ENCODE peak calls at places on chromosomes 2 and 18, in six cellular contexts. S is trophoblast cell, K is H1, V is H9, A is neuronal stem cell, F is mesenchymal stem cell. N is an unnamed sample.

GRCh38 chr2:232928564-232929302 is 58.7 kb downstream of the SNORC start:
- DNase-seq in F (no peak), S (no peak), A (peak), K (peak), V (peak), N (no peak)

GRCh38 chr2:149729575-149729974 is 142.0 kb upstream of the MMADHC start:
- DNase-seq in F (no peak), K (no peak), S (no peak), V (no peak), A (no peak), N (no peak)

GRCh38 chr2:127102464-127103242 is 4.3 kb downstream of the BIN1 start:
- DNase-seq in K (no peak), A (no peak), V (peak), F (no peak), S (no peak), N (no peak)

GRCh38 chr2:102193074-102193473 is 6.3 kb downstream of the IL1RL2 start:
- DNase-seq in K (no peak), S (peak), A (no peak), V (no peak), F (no peak), N (peak)

GRCh38 chr2:190216829-190217228 is 102.8 kb downstream of the HIBCH start:
- DNase-seq in S (no peak), K (peak), F (no peak), V (peak), A (peak), N (no peak)

GRCh38 chr2:59449264-59449663 is 1104.2 kb downstream of the BCL11A start:
- DNase-seq in F (no peak), K (no peak), A (no peak), V (no peak), S (no peak), N (no peak)

GRCh38 chr18:37210781-37211180 is 354.8 kb downstream of the CELF4 start:
- DNase-seq in S (no peak), K (no peak), A (no peak), V (no peak), F (no peak), N (no peak)

GRCh38 chr2:105747997-105748396 is 3.3 kb downstream of the NCK2 start:
- DNase-seq in A (no peak), F (peak), K (no peak), S (no peak), V (no peak), N (peak)

GRCh38 chr2:177242136-177242987 is 22.2 kb downstream of the NFE2L2 start:
- DNase-seq in K (no peak), S (peak), V (no peak), A (no peak), F (peak), N (peak)

GRCh38 chr2:237763812-237764211 is 34.8 kb upstream of the RBM44 start:
- DNase-seq in V (no peak), S (no peak), F (no peak), A (no peak), K (peak), N (no peak)

GRCh38 chr2:216606551-216607527 is 26.4 kb upstream of the IGFBP2 start:
- DNase-seq in A (peak), V (peak), S (no peak), F (no peak), K (peak), N (no peak)

GRCh38 chr2:3399829-3400228 is 20.3 kb downstream of the TRAPPC12 start:
- DNase-seq in V (no peak), S (no peak), K (no peak), F (no peak), A (no peak), N (no peak)

GRCh38 chr18:76822510-76823165 is at the start of gene ZNF236:
- DNase-seq in V (peak), S (peak), K (peak), A (peak), F (peak), N (peak)
- H4K8ac ChIP-seq in V (no peak), S (peak), K (peak), A (peak), F (peak), N (peak)

GRCh38 chr2:9480157-9480556 is 5.8 kb downstream of the IAH1 start:
- DNase-seq in F (no peak), A (no peak), K (no peak), S (no peak), V (no peak), N (no peak)
- H3K14ac ChIP-seq in F (no peak), A (no peak), K (no peak), S (no peak), V (no peak), N (no peak)

GRCh38 chr2:53209679-53210473 is 557.7 kb upstream of the CHAC2 start:
- DNase-seq in S (no peak), K (no peak), F (no peak), A (no peak), V (no peak), N (no peak)
- H4K8ac ChIP-seq in S (no peak), K (no peak), F (no peak), A (no peak), V (no peak), N (no peak)

GRCh38 chr2:170204561-170204960 is 26.6 kb downstream of the MYO3B start:
- DNase-seq in F (no peak), K (no peak), A (no peak), V (no peak), S (no peak), N (no peak)
- H3K14ac ChIP-seq in F (no peak), K (no peak), A (no peak), V (no peak), S (no peak), N (no peak)

GRCh38 chr2:130915595-130916437 is 79.1 kb downstream of the ARHGEF4 start:
- DNase-seq in A (no peak), K (peak), F (no peak), S (no peak), V (no peak), N (no peak)

GRCh38 chr2:130916438-130916705 is 79.7 kb downstream of the ARHGEF4 start:
- DNase-seq in V (no peak), F (no peak), K (no peak), S (no peak), A (no peak), N (no peak)

GRCh38 chr2:130913891-130914290 is 77.2 kb downstream of the ARHGEF4 start:
- DNase-seq in K (no peak), S (no peak), F (no peak), V (no peak), A (no peak), N (no peak)

GRCh38 chr2:130917006-130917688 is 80.4 kb downstream of the ARHGEF4 start:
- DNase-seq in K (peak), F (no peak), V (no peak), S (no peak), A (no peak), N (no peak)

DNA sequence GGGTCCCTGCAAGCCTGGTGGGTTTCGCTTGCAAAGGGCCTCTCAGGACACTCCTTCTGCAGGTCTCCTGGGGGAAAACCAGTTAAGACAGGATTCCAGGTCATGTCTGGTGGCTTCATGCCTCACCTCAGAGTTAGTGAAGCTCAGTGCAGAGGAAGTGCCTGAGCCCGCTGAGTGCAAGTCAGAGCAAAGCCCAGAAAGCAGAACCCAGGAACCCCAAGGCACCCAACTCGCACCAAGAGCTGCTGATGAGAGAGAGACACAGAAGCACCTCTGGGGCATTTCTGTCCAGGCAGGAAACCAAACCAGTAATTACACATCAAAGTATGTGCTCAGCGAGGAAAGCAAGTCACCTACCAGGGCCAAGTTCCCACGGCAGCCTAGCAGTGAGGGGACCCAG is 78.4 kb downstream of the ARHGEF4 start:
- DNase-seq in K (no peak), V (no peak), S (peak), F (no peak), A (no peak), N (no peak)
- H4K8ac ChIP-seq in K (no peak), V (no peak), S (no peak), F (no peak), A (no peak), N (no peak)